ENCODE peak calls at places on chromosomes 13 and 19, in six cellular contexts. C is A549, I is pancreas, Z is prostate gland, B is GM23248, Q is ascending aorta. Y is an unnamed sample.

GRCh38 chr19:1001538-1002166 is 1.4 kb downstream of the GRIN3B start:
- DNase-seq in C (peak; percentile 46), I (peak; percentile 56), Z (no peak), B (peak; percentile 58), Q (no peak), Y (peak; percentile 79)

GRCh38 chr13:111858571-111858970 is 208.4 kb upstream of the SOX1 start:
- DNase-seq in C (no peak), I (no peak), Z (no peak), B (no peak), Q (no peak), Y (no peak)

GRCh38 chr13:64529874-64530485 is 2700.2 kb downstream of the PCDH9 start:
- DNase-seq in C (peak; percentile 4), I (peak; percentile 10), Z (no peak), B (peak; percentile 41), Q (no peak), Y (peak; percentile 6)

GRCh38 chr13:51829236-51829899 is 15.6 kb downstream of the TMEM272 start:
- DNase-seq in C (no peak), I (no peak), Z (no peak), B (no peak), Q (no peak), Y (no peak)

GRCh38 chr13:111249637-111250360 is 70.6 kb upstream of the TEX29 start:
- DNase-seq in C (no peak), I (no peak), Z (no peak), B (no peak), Q (no peak), Y (no peak)

GRCh38 chr19:45275370-45275971 is 24.4 kb downstream of the MARK4 start:
- DNase-seq in C (no peak), I (no peak), Z (no peak), B (no peak), Q (no peak), Y (no peak)

GRCh38 chr19:19591133-19591825 is 27.2 kb downstream of the PBX4 start:
- DNase-seq in C (peak; percentile 58), I (peak; percentile 17), Z (peak; percentile 43), B (peak; percentile 98), Q (no peak), Y (no peak)

GRCh38 chr13:28161370-28161769 is 23.0 kb downstream of the PAN3 start:
- DNase-seq in C (no peak), I (no peak), Z (no peak), B (peak; percentile 41), Q (no peak), Y (no peak)

GRCh38 chr19:15265849-15266248 is 33.6 kb upstream of the EPHX3 start:
- DNase-seq in C (no peak), I (peak; percentile 99), Z (peak; percentile 76), B (peak; percentile 94), Q (peak; percentile 77), Y (no peak)

GRCh38 chr19:39937094-39937493 is 2.7 kb upstream of the FCGBP start:
- DNase-seq in C (no peak), I (no peak), Z (no peak), B (no peak), Q (no peak), Y (no peak)

GRCh38 chr13:109665781-109666249 is 120.6 kb downstream of the IRS2 start:
- DNase-seq in C (no peak), I (no peak), Z (no peak), B (no peak), Q (no peak), Y (no peak)

GRCh38 chr19:32166238-32166637 is 179.2 kb upstream of the ZNF507 start:
- DNase-seq in C (no peak), I (no peak), Z (no peak), B (no peak), Q (no peak), Y (no peak)

GRCh38 chr19:16258440-16258903 is 60.8 kb downstream of the AP1M1 start:
- DNase-seq in C (no peak), I (no peak), Z (no peak), B (no peak), Q (peak; percentile 62), Y (peak; percentile 93)

GRCh38 chr19:1063909-1064660 is 2.9 kb upstream of the ARHGAP45 start:
- DNase-seq in C (no peak), I (no peak), Z (no peak), B (no peak), Q (no peak), Y (peak; percentile 41)

GRCh38 chr13:46197299-46197975 is 14.3 kb upstream of the LRRC63 start:
- DNase-seq in C (no peak), I (no peak), Z (no peak), B (peak; percentile 61), Q (no peak), Y (no peak)

GRCh38 chr13:90545070-90545840 is 802.2 kb upstream of the MIR17HG start:
- DNase-seq in C (no peak), I (no peak), Z (no peak), B (peak; percentile 8), Q (no peak), Y (no peak)

GRCh38 chr19:33194884-33195710 is 967 bp downstream of the LRP3 start:
- DNase-seq in C (peak; percentile 65), I (peak; percentile 40), Z (no peak), B (peak; percentile 70), Q (no peak), Y (no peak)

GRCh38 chr13:108342369-108343289 is 73.1 kb downstream of the TNFSF13B start:
- DNase-seq in C (peak; percentile 19), I (no peak), Z (no peak), B (peak; percentile 55), Q (no peak), Y (peak; percentile 43)

GRCh38 chr13:107216046-107216715 is 648.2 kb upstream of the ARGLU1 start:
- DNase-seq in C (no peak), I (no peak), Z (no peak), B (no peak), Q (no peak), Y (no peak)

GRCh38 chr13:114268344-114269280 is 12.8 kb upstream of the UPF3A start:
- DNase-seq in C (no peak), I (no peak), Z (no peak), B (no peak), Q (no peak), Y (no peak)

GRCh38 chr19:18044825-18045304 is 36.9 kb downstream of the ARRDC2 start:
- DNase-seq in C (peak; percentile 27), I (peak; percentile 60), Z (peak; percentile 74), B (peak; percentile 86), Q (peak; percentile 53), Y (peak; percentile 68)

GRCh38 chr13:51158365-51158764 is 47.3 kb upstream of the C13orf42 start:
- DNase-seq in C (peak; percentile 15), I (no peak), Z (no peak), B (no peak), Q (no peak), Y (no peak)

GRCh38 chr13:97125810-97126738 is 96.1 kb upstream of the MBNL2 start:
- DNase-seq in C (no peak), I (no peak), Z (no peak), B (peak; percentile 76), Q (no peak), Y (no peak)

GRCh38 chr13:69704311-69704710 is 403.3 kb upstream of the ATXN8OS start:
- DNase-seq in C (no peak), I (no peak), Z (no peak), B (no peak), Q (no peak), Y (no peak)

GRCh38 chr13:109271991-109272454 is 514.4 kb downstream of the IRS2 start:
- DNase-seq in C (peak; percentile 85), I (no peak), Z (no peak), B (peak; percentile 78), Q (no peak), Y (peak; percentile 2)

GRCh38 chr19:33796164-33797100 is at the start of gene KCTD15:
- DNase-seq in C (peak; percentile 66), I (peak; percentile 59), Z (no peak), B (peak; percentile 75), Q (no peak), Y (peak; percentile 61)

GRCh38 chr19:58055483-58055874 is 3.6 kb upstream of the ZNF135 start:
- DNase-seq in C (no peak), I (no peak), Z (no peak), B (peak; percentile 22), Q (no peak), Y (no peak)

GRCh38 chr19:58053480-58054156 is 5.5 kb upstream of the ZNF135 start:
- DNase-seq in C (no peak), I (no peak), Z (no peak), B (no peak), Q (no peak), Y (no peak)

GRCh38 chr19:58056261-58056660 is 2.8 kb upstream of the ZNF135 start:
- DNase-seq in C (no peak), I (no peak), Z (no peak), B (no peak), Q (no peak), Y (no peak)

GRCh38 chr19:58056861-58057260 is 2.2 kb upstream of the ZNF135 start:
- DNase-seq in C (no peak), I (no peak), Z (no peak), B (no peak), Q (no peak), Y (no peak)

GRCh38 chr19:58054792-58055482 is 4.1 kb upstream of the ZNF135 start:
- DNase-seq in C (no peak), I (peak; percentile 27), Z (no peak), B (peak; percentile 47), Q (no peak), Y (no peak)
- H3K27ac ChIP-seq in C (no peak overlapping the region), I (peak overlapping the region; percentile 14), Z (no peak overlapping the region), B (no peak overlapping the region), Q (no peak overlapping the region), Y (no peak overlapping the region)

DNA sequence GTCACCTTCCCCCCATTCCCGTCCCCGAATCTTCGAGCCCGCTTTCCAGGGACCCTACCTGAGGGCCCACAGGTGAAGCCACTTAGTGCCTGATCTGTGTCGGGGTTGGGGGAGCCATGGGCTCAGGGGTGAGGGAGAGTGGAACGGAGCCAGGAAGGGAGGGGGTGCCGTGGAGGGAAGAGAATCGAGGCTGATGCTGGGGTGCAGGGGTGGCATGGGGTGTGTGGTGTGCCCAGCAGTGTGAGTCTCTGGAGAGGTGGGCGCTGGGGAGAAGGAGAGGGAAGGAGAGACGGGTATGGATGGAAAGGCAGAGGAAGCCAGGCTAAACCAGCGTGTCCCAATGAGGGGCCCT is 1.1 kb upstream of the HPN start:
- DNase-seq in C (no peak), I (no peak), Z (no peak), B (no peak), Q (no peak), Y (no peak)
- H3K27ac ChIP-seq in C (no peak overlapping the region), I (peak overlapping the region; percentile 91), Z (peak overlapping the region; percentile 54), B (no peak overlapping the region), Q (peak overlapping the region; percentile 8), Y (peak overlapping the region; percentile 65)

GRCh38 chr19:12785431-12786011 is 5.8 kb upstream of the JUNB start:
- DNase-seq in C (no peak), I (no peak), Z (no peak), B (peak; percentile 17), Q (no peak), Y (no peak)
- H3K27ac ChIP-seq in C (peak overlapping the region; percentile 99), I (peak overlapping the region; percentile 99), Z (peak overlapping the region; percentile 100), B (peak overlapping the region; percentile 73), Q (peak overlapping the region; percentile 95), Y (peak overlapping the region; percentile 97)

GRCh38 chr19:7963566-7963965 is 20.1 kb upstream of the TIMM44 start:
- DNase-seq in C (no peak), I (no peak), Z (no peak), B (no peak), Q (no peak), Y (no peak)

GRCh38 chr19:7953576-7953975 is 10.1 kb upstream of the TIMM44 start:
- DNase-seq in C (no peak), I (no peak), Z (no peak), B (no peak), Q (no peak), Y (no peak)

GRCh38 chr19:7961930-7962626 is 18.6 kb upstream of the TIMM44 start:
- DNase-seq in C (no peak), I (no peak), Z (no peak), B (no peak), Q (no peak), Y (no peak)

GRCh38 chr19:7962644-7963268 is 19.3 kb upstream of the TIMM44 start:
- DNase-seq in C (no peak), I (no peak), Z (no peak), B (no peak), Q (no peak), Y (no peak)

GRCh38 chr19:7959209-7959608 is 15.7 kb upstream of the TIMM44 start:
- DNase-seq in C (no peak), I (no peak), Z (no peak), B (no peak), Q (no peak), Y (no peak)
- H3K27ac ChIP-seq in C (no peak overlapping the region), I (no peak overlapping the region), Z (no peak overlapping the region), B (no peak overlapping the region), Q (no peak overlapping the region), Y (peak overlapping the region; percentile 52)